ENCODE peak calls at places on chromosomes 12 and 14, in eight cellular contexts. One of them, this sample, is unnamed. For H3K9me3, the result is how much of the 10 kb centered on the place peaks cover.

GRCh38 chr14:33958616-33959226 is 7.8 kb upstream of the EGLN3 start:
- DNase-seq in ascending aorta: no peak
- DNase-seq in hepatocyte: no peak
- DNase-seq in CD4-positive, alpha-beta T cell: no peak
- DNase-seq in esophagus squamous epithelium: no peak
- DNase-seq in astrocyte: no peak
- DNase-seq in fibroblast of lung: no peak
- DNase-seq in PC-3: no peak
- DNase-seq in this sample: no peak

GRCh38 chr14:102096569-102097188 is 9.8 kb upstream of the HSP90AA1 start:
- DNase-seq in esophagus squamous epithelium: no peak
- DNase-seq in fibroblast of lung: peak
- DNase-seq in astrocyte: peak
- DNase-seq in hepatocyte: peak
- DNase-seq in ascending aorta: no peak
- DNase-seq in CD4-positive, alpha-beta T cell: peak
- DNase-seq in PC-3: peak
- DNase-seq in this sample: peak

GRCh38 chr12:46661161-46661845 is 164.5 kb downstream of the SLC38A4 start:
- DNase-seq in fibroblast of lung: peak
- DNase-seq in astrocyte: peak
- DNase-seq in esophagus squamous epithelium: no peak
- DNase-seq in ascending aorta: no peak
- DNase-seq in PC-3: peak
- DNase-seq in CD4-positive, alpha-beta T cell: no peak
- DNase-seq in hepatocyte: peak
- DNase-seq in this sample: no peak

GRCh38 chr12:43338848-43339526 is 213.0 kb downstream of the ADAMTS20 start:
- DNase-seq in astrocyte: peak
- DNase-seq in esophagus squamous epithelium: no peak
- DNase-seq in PC-3: peak
- DNase-seq in ascending aorta: no peak
- DNase-seq in hepatocyte: peak
- DNase-seq in fibroblast of lung: peak
- DNase-seq in CD4-positive, alpha-beta T cell: no peak
- DNase-seq in this sample: no peak

GRCh38 chr12:122866379-122866778 is 29.5 kb downstream of the VPS37B start:
- DNase-seq in hepatocyte: no peak
- DNase-seq in esophagus squamous epithelium: no peak
- DNase-seq in PC-3: no peak
- DNase-seq in astrocyte: no peak
- DNase-seq in ascending aorta: no peak
- DNase-seq in CD4-positive, alpha-beta T cell: no peak
- DNase-seq in fibroblast of lung: no peak
- DNase-seq in this sample: no peak

GRCh38 chr12:84874125-84874824 is 38.3 kb downstream of the SLC6A15 start:
- DNase-seq in ascending aorta: no peak
- DNase-seq in astrocyte: peak
- DNase-seq in esophagus squamous epithelium: no peak
- DNase-seq in PC-3: peak
- DNase-seq in CD4-positive, alpha-beta T cell: no peak
- DNase-seq in fibroblast of lung: peak
- DNase-seq in hepatocyte: peak
- DNase-seq in this sample: no peak

GRCh38 chr14:104168603-104169002 is 30.2 kb downstream of the KIF26A start:
- DNase-seq in astrocyte: no peak
- DNase-seq in ascending aorta: no peak
- DNase-seq in fibroblast of lung: no peak
- DNase-seq in PC-3: no peak
- DNase-seq in hepatocyte: no peak
- DNase-seq in CD4-positive, alpha-beta T cell: no peak
- DNase-seq in esophagus squamous epithelium: no peak
- DNase-seq in this sample: no peak

GRCh38 chr12:120224304-120225199 is 23.6 kb upstream of the RPLP0 start:
- DNase-seq in hepatocyte: peak
- DNase-seq in astrocyte: no peak
- DNase-seq in esophagus squamous epithelium: no peak
- DNase-seq in ascending aorta: no peak
- DNase-seq in CD4-positive, alpha-beta T cell: no peak
- DNase-seq in fibroblast of lung: no peak
- DNase-seq in PC-3: no peak
- DNase-seq in this sample: no peak

GRCh38 chr14:56374421-56374820 is 205.2 kb upstream of the TMEM260 start:
- DNase-seq in ascending aorta: no peak
- DNase-seq in esophagus squamous epithelium: no peak
- DNase-seq in fibroblast of lung: no peak
- DNase-seq in hepatocyte: no peak
- DNase-seq in CD4-positive, alpha-beta T cell: no peak
- DNase-seq in astrocyte: no peak
- DNase-seq in PC-3: no peak
- DNase-seq in this sample: no peak

GRCh38 chr12:30725739-30726138 is 29.0 kb downstream of the CAPRIN2 start:
- DNase-seq in PC-3: peak
- DNase-seq in astrocyte: peak
- DNase-seq in fibroblast of lung: peak
- DNase-seq in hepatocyte: peak
- DNase-seq in esophagus squamous epithelium: no peak
- DNase-seq in ascending aorta: no peak
- DNase-seq in CD4-positive, alpha-beta T cell: no peak
- DNase-seq in this sample: no peak

GRCh38 chr14:65229431-65230286 is 127.3 kb upstream of the MAX start:
- DNase-seq in esophagus squamous epithelium: no peak
- DNase-seq in astrocyte: peak
- DNase-seq in ascending aorta: no peak
- DNase-seq in CD4-positive, alpha-beta T cell: peak
- DNase-seq in fibroblast of lung: peak
- DNase-seq in PC-3: no peak
- DNase-seq in hepatocyte: peak
- DNase-seq in this sample: no peak

GRCh38 chr14:90815817-90816662 is at the start of gene TTC7B:
- DNase-seq in astrocyte: no peak
- DNase-seq in PC-3: peak
- DNase-seq in ascending aorta: no peak
- DNase-seq in esophagus squamous epithelium: no peak
- DNase-seq in hepatocyte: peak
- DNase-seq in fibroblast of lung: peak
- DNase-seq in CD4-positive, alpha-beta T cell: peak
- DNase-seq in this sample: no peak

GRCh38 chr14:90583916-90584605 is 187.2 kb downstream of the CALM1 start:
- DNase-seq in hepatocyte: no peak
- DNase-seq in CD4-positive, alpha-beta T cell: no peak
- DNase-seq in fibroblast of lung: no peak
- DNase-seq in PC-3: no peak
- DNase-seq in astrocyte: no peak
- DNase-seq in ascending aorta: no peak
- DNase-seq in esophagus squamous epithelium: no peak
- DNase-seq in this sample: no peak

GRCh38 chr14:71675126-71675901 is 256.9 kb upstream of the RGS6 start:
- DNase-seq in PC-3: no peak
- DNase-seq in hepatocyte: no peak
- DNase-seq in CD4-positive, alpha-beta T cell: no peak
- DNase-seq in astrocyte: no peak
- DNase-seq in esophagus squamous epithelium: no peak
- DNase-seq in fibroblast of lung: no peak
- DNase-seq in ascending aorta: no peak
- DNase-seq in this sample: no peak

DNA sequence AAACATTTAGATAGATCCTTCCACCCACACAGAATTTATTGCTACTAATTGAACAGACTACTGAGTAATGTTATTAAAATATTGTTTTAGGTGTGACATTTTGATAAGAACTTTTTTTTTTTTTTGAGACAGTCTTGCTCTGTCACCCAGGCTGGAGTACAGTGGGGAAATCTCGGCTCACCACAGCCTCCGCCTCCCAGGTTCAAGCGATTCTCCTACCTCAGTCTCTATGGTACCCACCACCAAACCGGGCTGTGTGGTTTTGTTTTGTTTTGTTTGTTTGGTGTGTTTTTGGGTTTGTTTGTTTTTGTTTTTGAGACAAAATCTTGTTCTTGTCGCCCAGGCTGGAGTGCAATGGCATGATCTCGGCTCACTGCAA is 40.9 kb downstream of the COX16 start:
- DNase-seq in CD4-positive, alpha-beta T cell: no peak
- DNase-seq in esophagus squamous epithelium: no peak
- DNase-seq in ascending aorta: no peak
- DNase-seq in fibroblast of lung: no peak
- DNase-seq in PC-3: no peak
- DNase-seq in hepatocyte: no peak
- DNase-seq in astrocyte: no peak
- DNase-seq in this sample: no peak
- H3K27ac ChIP-seq in CD4-positive, alpha-beta T cell: no peak
- H3K27ac ChIP-seq in esophagus squamous epithelium: no peak
- H3K27ac ChIP-seq in ascending aorta: no peak
- H3K27ac ChIP-seq in fibroblast of lung: no peak
- H3K27ac ChIP-seq in PC-3: no peak
- H3K27ac ChIP-seq in hepatocyte: peak
- H3K27ac ChIP-seq in astrocyte: no peak
- H3K27ac ChIP-seq in this sample: no peak

GRCh38 chr14:105866841-105867321 is 340.5 kb downstream of the TMEM121 start:
- DNase-seq in CD4-positive, alpha-beta T cell: no peak
- DNase-seq in PC-3: no peak
- DNase-seq in esophagus squamous epithelium: no peak
- DNase-seq in fibroblast of lung: no peak
- DNase-seq in hepatocyte: no peak
- DNase-seq in astrocyte: no peak
- DNase-seq in ascending aorta: no peak
- DNase-seq in this sample: peak

GRCh38 chr14:105864651-105865265 is 338.4 kb downstream of the TMEM121 start:
- DNase-seq in astrocyte: no peak
- DNase-seq in ascending aorta: no peak
- DNase-seq in CD4-positive, alpha-beta T cell: no peak
- DNase-seq in fibroblast of lung: no peak
- DNase-seq in esophagus squamous epithelium: no peak
- DNase-seq in hepatocyte: no peak
- DNase-seq in PC-3: no peak
- DNase-seq in this sample: no peak

GRCh38 chr14:105864116-105864515 is 337.7 kb downstream of the TMEM121 start:
- DNase-seq in ascending aorta: no peak
- DNase-seq in astrocyte: no peak
- DNase-seq in CD4-positive, alpha-beta T cell: no peak
- DNase-seq in fibroblast of lung: no peak
- DNase-seq in PC-3: no peak
- DNase-seq in esophagus squamous epithelium: no peak
- DNase-seq in hepatocyte: no peak
- DNase-seq in this sample: no peak

GRCh38 chr14:105865904-105866840 is 339.8 kb downstream of the TMEM121 start:
- DNase-seq in fibroblast of lung: no peak
- DNase-seq in CD4-positive, alpha-beta T cell: no peak
- DNase-seq in ascending aorta: no peak
- DNase-seq in esophagus squamous epithelium: no peak
- DNase-seq in hepatocyte: no peak
- DNase-seq in astrocyte: no peak
- DNase-seq in PC-3: no peak
- DNase-seq in this sample: no peak

DNA sequence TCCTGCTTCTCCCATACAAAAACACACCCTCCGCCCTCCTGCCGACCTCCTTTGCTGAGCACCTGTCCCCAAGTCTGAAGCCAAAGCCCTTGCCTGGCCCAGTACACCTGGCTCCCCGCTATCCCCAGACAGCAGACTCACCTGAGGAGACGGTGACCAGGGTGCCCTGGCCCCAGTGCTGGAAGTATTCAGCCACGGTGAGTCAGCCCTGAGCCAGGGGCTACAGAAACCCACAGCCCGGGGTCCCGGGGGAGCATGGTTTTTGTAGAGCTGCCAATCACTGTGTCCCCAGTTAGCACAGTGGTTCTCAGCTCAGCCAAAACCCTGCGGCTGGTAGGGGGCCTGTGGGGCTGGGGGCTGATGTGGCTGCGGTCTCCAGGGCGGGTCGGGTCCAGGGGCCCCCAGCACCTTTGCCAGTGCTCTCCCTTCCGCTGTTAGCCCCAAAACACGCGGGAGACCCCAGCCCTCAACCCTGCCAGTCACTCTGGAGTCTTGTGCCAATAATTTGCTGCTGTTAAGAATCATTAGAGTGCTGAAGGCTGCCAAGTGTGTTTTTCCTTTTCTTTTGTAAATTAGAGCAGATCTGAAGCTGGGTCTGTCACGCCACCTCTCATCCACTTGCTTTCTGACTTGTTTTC is 339.0 kb downstream of the TMEM121 start:
- DNase-seq in ascending aorta: no peak
- DNase-seq in esophagus squamous epithelium: no peak
- DNase-seq in PC-3: no peak
- DNase-seq in fibroblast of lung: no peak
- DNase-seq in hepatocyte: no peak
- DNase-seq in CD4-positive, alpha-beta T cell: no peak
- DNase-seq in astrocyte: no peak
- DNase-seq in this sample: no peak
- H3K9me3 ChIP-seq in ascending aorta: under half
- H3K9me3 ChIP-seq in esophagus squamous epithelium: under half
- H3K9me3 ChIP-seq in PC-3: under half
- H3K9me3 ChIP-seq in fibroblast of lung: under half
- H3K9me3 ChIP-seq in hepatocyte: under half
- H3K9me3 ChIP-seq in CD4-positive, alpha-beta T cell: under half
- H3K9me3 ChIP-seq in astrocyte: under half
- H3K9me3 ChIP-seq in this sample: under half

DNA sequence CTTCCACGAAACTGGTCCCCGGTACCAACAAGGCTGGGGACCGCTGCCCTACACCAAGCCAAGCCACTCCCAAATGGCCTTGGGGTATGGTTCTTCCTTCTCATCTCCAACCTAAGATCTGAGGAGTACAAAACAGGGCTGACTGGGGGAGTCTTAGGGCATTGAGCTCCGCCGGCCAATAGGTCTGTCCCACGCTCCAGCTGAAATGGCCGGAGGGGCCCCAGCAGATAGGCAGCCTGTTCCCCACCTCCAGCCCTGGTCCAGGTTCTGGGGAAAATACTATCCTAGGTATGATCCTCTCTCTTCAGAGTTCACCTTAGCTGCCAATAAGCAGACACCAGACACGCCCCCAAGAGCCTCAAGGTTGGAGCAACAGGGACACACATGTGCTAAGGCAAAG is 90.2 kb downstream of the ACTN1 start:
- DNase-seq in esophagus squamous epithelium: no peak
- DNase-seq in fibroblast of lung: no peak
- DNase-seq in hepatocyte: no peak
- DNase-seq in astrocyte: no peak
- DNase-seq in CD4-positive, alpha-beta T cell: no peak
- DNase-seq in PC-3: no peak
- DNase-seq in ascending aorta: no peak
- DNase-seq in this sample: no peak
- H3K27ac ChIP-seq in esophagus squamous epithelium: peak
- H3K27ac ChIP-seq in fibroblast of lung: no peak
- H3K27ac ChIP-seq in hepatocyte: no peak
- H3K27ac ChIP-seq in astrocyte: peak
- H3K27ac ChIP-seq in CD4-positive, alpha-beta T cell: no peak
- H3K27ac ChIP-seq in PC-3: no peak
- H3K27ac ChIP-seq in ascending aorta: peak
- H3K27ac ChIP-seq in this sample: peak

DNA sequence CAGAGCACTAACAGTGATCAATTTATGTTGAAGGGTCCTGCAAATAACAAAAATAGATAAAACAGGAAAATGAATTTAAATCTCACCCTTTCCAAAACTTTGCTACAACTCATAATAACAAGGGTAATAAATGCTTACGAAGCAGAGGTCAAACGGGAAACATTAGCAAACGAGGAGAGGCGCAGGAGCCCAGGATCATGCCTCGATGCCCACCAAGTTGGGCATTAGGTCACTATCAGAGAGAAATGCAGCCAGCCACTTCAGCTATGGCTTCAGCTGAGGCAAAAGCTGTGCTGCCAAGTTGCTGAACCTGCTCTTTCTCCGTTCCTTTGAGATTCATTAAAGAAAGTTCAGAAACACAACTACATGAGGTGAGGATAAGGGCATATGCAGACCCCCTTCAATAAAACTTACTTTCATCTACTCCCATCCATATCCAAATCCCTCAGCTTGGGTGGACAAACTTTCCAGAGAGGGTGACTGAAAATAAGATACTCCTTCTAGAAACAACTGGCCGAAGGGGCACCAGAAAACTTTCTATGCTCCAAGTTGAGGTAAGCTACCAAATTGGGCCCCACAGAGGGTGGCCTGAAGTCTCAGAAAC is 7.9 kb downstream of the NKX2-1 start:
- DNase-seq in esophagus squamous epithelium: no peak
- DNase-seq in PC-3: no peak
- DNase-seq in astrocyte: no peak
- DNase-seq in fibroblast of lung: no peak
- DNase-seq in CD4-positive, alpha-beta T cell: no peak
- DNase-seq in ascending aorta: no peak
- DNase-seq in hepatocyte: no peak
- DNase-seq in this sample: no peak
- H3K9me3 ChIP-seq in esophagus squamous epithelium: under half
- H3K9me3 ChIP-seq in PC-3: under half
- H3K9me3 ChIP-seq in astrocyte: under half
- H3K9me3 ChIP-seq in fibroblast of lung: under half
- H3K9me3 ChIP-seq in CD4-positive, alpha-beta T cell: under half
- H3K9me3 ChIP-seq in ascending aorta: under half
- H3K9me3 ChIP-seq in hepatocyte: under half
- H3K9me3 ChIP-seq in this sample: under half

This sample was measured in thoracic aorta.